ENCODE peak calls at places on chromosomes 3 and 15, in five cellular contexts. H is B cell, R is nephron progenitor cell, W is left ventricle myocardium inferior, N is A549. T is an unnamed sample.

GRCh38 chr3:107430214-107431047 is 53.2 kb downstream of the CCDC54 start:
- DNase-seq in R (no peak), N (peak), W (no peak), H (no peak), T (peak)

GRCh38 chr3:64107154-64107553 is 83.9 kb upstream of the PSMD6 start:
- DNase-seq in N (no peak), R (no peak), H (no peak), W (no peak), T (no peak)

GRCh38 chr15:40369474-40369869 is 11.5 kb downstream of the DISP2 start:
- DNase-seq in N (no peak), R (no peak), H (no peak), W (no peak), T (no peak)

GRCh38 chr3:127424766-127425504 is 137.1 kb upstream of the PRR20G start:
- DNase-seq in R (peak), N (no peak), H (no peak), W (no peak), T (no peak)

GRCh38 chr15:31974855-31975421 is 55.4 kb upstream of the CHRNA7 start:
- DNase-seq in N (peak), W (no peak), R (peak), H (no peak), T (peak)

GRCh38 chr3:174821477-174821876 is 37.7 kb upstream of the NAALADL2 start:
- DNase-seq in R (no peak), H (no peak), N (no peak), W (no peak), T (no peak)

GRCh38 chr3:85360742-85361387 is 402.1 kb downstream of the CADM2 start:
- DNase-seq in N (peak), H (no peak), R (peak), W (no peak), T (peak)

GRCh38 chr3:59406943-59407342 is 357.1 kb upstream of the CFAP20DC start:
- DNase-seq in N (no peak), H (no peak), R (no peak), W (no peak), T (peak)

GRCh38 chr3:46422617-46423016 is 15.6 kb downstream of the CCRL2 start:
- DNase-seq in N (no peak), R (no peak), H (no peak), W (no peak), T (no peak)

GRCh38 chr3:64502284-64502683 is 185.5 kb downstream of the ADAMTS9 start:
- DNase-seq in H (no peak), N (no peak), W (no peak), R (no peak), T (no peak)

GRCh38 chr3:180085122-180085710 is 48.5 kb upstream of the PEX5L start:
- DNase-seq in H (no peak), R (no peak), W (no peak), N (peak), T (no peak)

GRCh38 chr15:85607842-85608241 is 186.9 kb downstream of the KLHL25 start:
- DNase-seq in H (no peak), W (no peak), N (peak), R (no peak), T (no peak)

GRCh38 chr15:92346063-92346462 is 47.6 kb upstream of the ST8SIA2 start:
- DNase-seq in R (no peak), H (no peak), N (no peak), W (no peak), T (no peak)
- TF ChIP-seq CTCF in R (no peak), H (no peak), N (no peak), W (no peak), T (no peak)

DNA sequence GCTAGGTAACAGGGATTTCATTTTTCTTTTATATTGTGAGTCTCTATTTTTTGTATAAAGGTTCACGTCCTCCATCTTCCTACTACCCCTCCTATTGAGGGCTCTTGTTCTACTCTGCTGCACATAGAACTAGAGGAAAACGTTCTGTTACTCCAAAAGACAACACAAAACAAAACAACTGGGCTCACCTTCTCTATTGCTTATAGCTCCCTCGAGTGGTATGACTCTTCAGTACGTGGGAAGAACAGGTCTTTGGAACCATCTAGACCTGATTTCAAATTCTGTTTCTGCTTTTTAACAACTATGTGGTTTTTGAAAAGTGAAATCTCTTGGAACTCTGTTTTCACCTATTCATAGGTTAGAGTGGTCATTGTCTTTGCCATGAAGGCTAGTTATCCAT is 515.3 kb downstream of the SOX2 start:
- DNase-seq in H (no peak), R (no peak), N (no peak), W (no peak), T (no peak)
- TF ChIP-seq CTCF in H (no peak), R (no peak), N (no peak), W (no peak), T (peak)

DNA sequence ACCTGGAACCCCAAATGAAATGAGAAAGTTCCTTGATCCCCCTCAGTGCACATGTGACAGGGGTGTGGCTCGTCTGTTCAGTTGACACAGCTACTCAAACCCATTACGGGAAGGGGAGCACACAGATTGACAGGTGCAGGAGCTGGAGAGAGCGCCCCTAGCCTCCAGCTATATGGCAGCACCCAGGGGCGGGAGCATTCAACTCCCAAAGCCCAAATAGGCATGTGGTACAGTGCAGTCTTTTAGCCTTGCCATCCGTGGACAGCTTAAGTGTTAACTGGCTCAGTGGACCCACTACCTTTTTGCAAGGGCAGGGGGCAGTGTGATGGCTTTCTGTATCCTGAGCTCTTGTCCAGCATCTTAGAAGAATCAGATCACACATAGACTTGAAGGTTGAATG is 1374.2 kb upstream of the ALCAM start:
- DNase-seq in W (no peak), N (peak), R (no peak), H (no peak), T (no peak)
- TF ChIP-seq CTCF in W (no peak), N (no peak), R (no peak), H (no peak), T (no peak)

GRCh38 chr3:50675179-50676030 is 678 bp downstream of the DOCK3 start:
- DNase-seq in N (no peak), H (no peak), W (peak), R (peak), T (peak)
- TF ChIP-seq CTCF in N (peak), H (peak), W (peak), R (peak), T (peak)

GRCh38 chr3:123319760-123320159 is 118.0 kb downstream of the SEC22A start:
- DNase-seq in R (no peak), N (no peak), W (no peak), H (no peak), T (no peak)

GRCh38 chr3:123323781-123324180 is 122.0 kb downstream of the SEC22A start:
- DNase-seq in W (no peak), R (no peak), N (no peak), H (no peak), T (no peak)

GRCh38 chr3:123322866-123323265 is 121.1 kb downstream of the SEC22A start:
- DNase-seq in W (no peak), R (no peak), N (no peak), H (no peak), T (no peak)

GRCh38 chr3:123320224-123320623 is 118.5 kb downstream of the SEC22A start:
- DNase-seq in N (no peak), W (no peak), H (no peak), R (no peak), T (no peak)

DNA sequence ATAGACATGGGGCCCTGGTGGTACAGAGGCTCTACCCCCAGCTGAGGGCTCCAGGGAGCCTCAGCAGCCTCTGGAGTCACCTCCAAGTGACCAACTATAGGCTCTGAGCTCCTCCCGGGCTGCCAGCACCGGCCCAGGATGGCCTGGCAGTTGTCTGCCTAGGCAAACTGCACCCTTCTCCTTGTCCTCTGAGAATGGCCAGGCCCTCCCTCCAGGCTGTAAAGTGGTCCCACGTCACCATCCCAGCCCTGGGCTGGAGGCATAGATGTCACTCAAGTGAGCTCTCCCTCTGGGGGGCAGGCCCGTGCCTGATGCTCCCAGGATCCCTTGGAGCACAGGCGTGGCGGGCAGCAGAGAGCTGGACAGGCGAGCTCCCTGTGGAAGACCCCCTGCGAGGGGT is 120.1 kb downstream of the SEC22A start:
- DNase-seq in N (no peak), R (no peak), W (no peak), H (no peak), T (no peak)
- TF ChIP-seq CTCF in N (no peak), R (no peak), W (no peak), H (no peak), T (no peak)